ENCODE peak calls at places on chromosomes 12 and 14, in four cellular contexts. W is right atrium auricular region, C is DND-41, Y is fibroblast of the aortic adventitia. I is an unnamed sample.

GRCh38 chr14:68727315-68728078 is 65.4 kb downstream of the ZFP36L1 start:
- DNase-seq in W (no peak), C (no peak), Y (no peak), I (no peak)

GRCh38 chr12:55738113-55739024 is 4.6 kb upstream of the GDF11 start:
- DNase-seq in W (peak; percentile 88), C (peak; percentile 96), Y (peak; percentile 90), I (peak; percentile 93)

GRCh38 chr12:21828111-21828775 is 53.7 kb upstream of the KCNJ8 start:
- DNase-seq in W (no peak), C (no peak), Y (peak; percentile 45), I (no peak)

GRCh38 chr12:120115692-120116442 is 686 bp downstream of the RAB35 start:
- DNase-seq in W (no peak), C (peak; percentile 46), Y (peak; percentile 35), I (peak; percentile 73)

GRCh38 chr14:60093606-60094005 is 1.9 kb downstream of the PCNX4 start:
- DNase-seq in W (no peak), C (no peak), Y (peak; percentile 19), I (no peak)

GRCh38 chr14:89384023-89384422 is 33.0 kb downstream of the FOXN3 start:
- DNase-seq in W (no peak), C (peak; percentile 92), Y (no peak), I (peak; percentile 95)

GRCh38 chr14:48914921-48915320 is 671.3 kb downstream of the RPS29 start:
- DNase-seq in W (no peak), C (no peak), Y (no peak), I (no peak)

GRCh38 chr12:54300267-54300731 is 516 bp downstream of the NFE2 start:
- DNase-seq in W (no peak), C (no peak), Y (no peak), I (no peak)

GRCh38 chr12:109170335-109170734 is 53.9 kb downstream of the ACACB start:
- DNase-seq in W (no peak), C (no peak), Y (no peak), I (no peak)

GRCh38 chr12:109167781-109168180 is 51.4 kb downstream of the ACACB start:
- DNase-seq in W (no peak), C (no peak), Y (no peak), I (no peak)

GRCh38 chr12:109166371-109166770 is 50.0 kb downstream of the ACACB start:
- DNase-seq in W (no peak), C (no peak), Y (no peak), I (no peak)

GRCh38 chr12:109169262-109169661 is 52.9 kb downstream of the ACACB start:
- DNase-seq in W (no peak), C (no peak), Y (no peak), I (no peak)

DNA sequence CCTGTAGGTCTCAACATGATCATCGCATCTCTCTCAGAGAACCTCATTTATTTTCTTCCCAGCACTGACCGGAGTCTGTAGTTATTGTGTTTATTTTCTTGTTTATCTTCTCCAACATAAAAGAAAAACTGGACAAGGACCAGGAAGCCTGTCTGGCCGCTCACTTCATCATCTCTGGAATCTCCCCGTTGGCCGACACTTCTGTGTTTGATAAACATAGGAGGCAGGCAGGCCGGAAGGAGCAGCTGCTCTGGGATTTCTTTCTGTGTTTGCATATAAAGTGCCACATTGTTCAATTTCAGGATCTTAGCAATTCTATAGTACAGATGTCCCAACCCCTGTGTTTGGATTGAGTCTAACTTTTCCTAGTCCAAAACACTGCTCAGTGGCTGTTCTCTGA is 53.3 kb downstream of the ACACB start:
- DNase-seq in W (no peak), C (no peak), Y (no peak), I (no peak)
- H3K4me3 ChIP-seq in W (no peak overlapping the region), C (no peak overlapping the region), Y (no peak overlapping the region), I (no peak overlapping the region)

GRCh38 chr12:113234483-113234882 is 13.2 kb downstream of the TPCN1 start:
- DNase-seq in W (no peak), C (no peak), Y (no peak), I (no peak)

GRCh38 chr12:113232232-113232615 is 11.0 kb downstream of the TPCN1 start:
- DNase-seq in W (no peak), C (no peak), Y (no peak), I (no peak)

GRCh38 chr12:113233967-113234366 is 12.7 kb downstream of the TPCN1 start:
- DNase-seq in W (no peak), C (no peak), Y (no peak), I (no peak)

GRCh38 chr12:113231275-113232231 is 10.3 kb downstream of the TPCN1 start:
- DNase-seq in W (no peak), C (no peak), Y (peak; percentile 30), I (no peak)

DNA sequence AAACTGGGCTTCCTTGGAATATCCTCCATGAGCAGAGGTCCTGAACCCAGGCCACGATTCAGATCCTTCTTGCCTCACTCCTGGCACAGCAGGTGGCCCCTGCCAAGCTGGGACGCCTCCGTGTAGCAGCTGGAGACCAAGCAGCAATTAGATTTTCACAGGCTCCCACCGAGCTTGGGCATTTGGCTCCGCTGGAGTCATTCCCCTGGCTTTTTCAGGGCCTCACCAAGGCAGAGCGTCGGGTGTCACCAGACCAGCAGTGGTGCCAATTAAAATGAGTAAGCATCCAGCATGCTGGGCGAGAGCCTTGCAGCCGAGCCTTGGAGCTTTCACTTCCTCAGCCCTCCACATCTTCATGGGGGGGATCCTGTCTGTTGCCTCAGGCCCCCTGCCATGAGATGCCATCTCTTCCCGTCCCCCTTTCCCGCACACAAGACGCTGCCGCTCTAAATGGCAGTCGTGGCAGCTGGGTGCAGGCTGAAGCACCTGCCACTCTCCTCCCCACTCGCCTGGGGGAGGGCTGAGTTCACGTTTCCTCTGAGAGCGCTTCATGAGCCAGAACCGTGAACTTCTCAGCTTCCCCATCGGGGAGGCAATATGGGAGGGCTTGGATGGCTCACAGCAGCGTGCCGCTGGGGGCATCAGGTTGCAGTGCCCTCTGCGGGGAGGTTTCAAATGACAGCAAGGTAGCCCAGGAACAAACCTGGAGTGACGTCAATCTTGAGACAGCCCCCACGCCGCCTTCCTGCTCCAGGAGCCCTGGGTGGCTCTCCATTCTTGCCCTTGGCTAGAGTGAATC is 11.7 kb downstream of the TPCN1 start:
- DNase-seq in W (no peak), C (no peak), Y (peak; percentile 35), I (peak; percentile 90)
- TF ChIP-seq CTCF in W (no peak), C (no peak), Y (no peak), I (peak; percentile 29)

DNA sequence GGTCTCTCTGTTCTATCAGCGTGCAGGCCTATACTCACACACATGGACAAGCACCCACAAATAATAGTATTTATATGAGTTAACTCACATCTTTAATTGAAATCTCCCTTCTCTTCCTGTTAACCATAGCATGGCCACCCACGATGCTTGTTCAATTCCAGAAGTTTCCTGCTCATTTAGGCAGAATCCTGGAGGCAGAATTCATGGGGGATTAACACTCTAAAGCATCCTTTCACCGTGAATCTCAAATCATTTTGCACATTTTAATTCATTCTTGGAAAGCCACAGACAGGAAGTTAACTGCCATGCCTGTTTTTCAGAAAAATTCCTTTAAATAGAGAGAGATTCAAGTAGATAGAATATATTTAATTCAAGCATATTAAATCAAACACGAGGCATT is 1465.2 kb upstream of the FLRT2 start:
- DNase-seq in W (no peak), C (no peak), Y (no peak), I (no peak)
- H3K4me3 ChIP-seq in W (no peak overlapping the region), C (no peak overlapping the region), Y (no peak overlapping the region), I (no peak overlapping the region)

DNA sequence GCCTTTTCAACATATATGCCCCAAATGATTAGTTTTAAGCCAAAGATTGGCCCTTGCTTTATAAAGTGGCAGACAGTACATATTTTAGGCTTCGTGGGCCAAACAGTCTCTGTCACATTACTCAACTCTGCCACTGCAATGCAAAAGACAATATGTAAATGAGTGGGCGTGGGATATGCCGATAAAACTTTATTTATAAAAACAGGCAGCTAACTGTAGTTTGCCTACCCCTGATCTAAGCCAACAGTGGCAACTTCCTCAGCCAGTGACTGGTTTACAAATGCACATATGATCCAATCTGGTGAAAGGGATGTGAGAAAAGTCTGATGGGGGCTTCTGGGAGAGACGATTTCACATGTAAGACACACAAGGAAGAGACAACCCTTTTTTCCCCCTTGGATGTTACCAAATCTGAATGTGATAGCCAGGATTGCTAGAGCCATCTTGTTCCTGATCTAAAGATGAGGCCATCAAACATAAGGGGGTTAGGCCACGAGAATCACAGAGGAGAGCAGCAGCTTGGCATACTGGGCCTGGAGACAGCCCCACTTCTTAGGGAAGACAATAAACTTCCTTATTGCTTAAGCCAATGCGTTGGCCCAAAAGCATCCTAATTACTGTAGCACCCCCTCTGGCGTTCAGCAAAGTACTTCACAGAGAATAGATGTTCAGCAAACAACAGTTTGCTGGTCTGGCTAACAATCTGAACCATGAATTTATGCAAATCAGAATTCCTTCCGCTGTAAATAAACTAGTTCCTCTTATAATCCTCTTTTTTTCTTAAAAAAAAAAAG is 75.2 kb upstream of the TMCC3 start:
- DNase-seq in W (no peak), C (no peak), Y (peak; percentile 49), I (peak; percentile 56)
- TF ChIP-seq CTCF in W (peak; percentile 52), C (no peak), Y (peak; percentile 35), I (peak; percentile 31)

GRCh38 chr14:22597265-22597664 is 835 bp upstream of the ABHD4 start:
- DNase-seq in W (no peak), C (no peak), Y (no peak), I (no peak)
- H3K4me3 ChIP-seq in W (no peak overlapping the region), C (no peak overlapping the region), Y (no peak overlapping the region), I (no peak overlapping the region)

GRCh38 chr12:43462741-43463140 is 89.3 kb downstream of the ADAMTS20 start:
- DNase-seq in W (no peak), C (no peak), Y (no peak), I (no peak)
- TF ChIP-seq CTCF in W (no peak), C (no peak), Y (no peak), I (no peak)

DNA sequence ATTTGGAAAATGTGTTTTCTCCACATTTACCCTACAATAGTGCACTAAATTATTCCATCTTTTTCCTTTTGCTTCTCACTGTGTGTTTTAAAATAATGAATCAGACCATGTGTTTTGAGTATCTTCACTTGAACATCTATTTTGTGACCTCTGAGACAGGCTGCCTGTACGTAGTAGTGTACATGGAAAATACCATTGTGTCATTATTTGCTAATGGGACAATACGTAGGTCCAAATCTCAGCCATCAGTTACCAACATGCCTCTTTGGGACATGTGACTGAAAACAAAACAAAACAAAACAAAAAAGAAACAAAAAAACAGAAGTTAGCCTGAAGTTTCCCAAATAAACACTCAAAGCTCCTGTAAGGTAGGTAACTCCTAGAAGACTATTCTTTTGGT is 7.1 kb upstream of the MYF6 start:
- DNase-seq in W (no peak), C (no peak), Y (no peak), I (no peak)
- H3K4me3 ChIP-seq in W (no peak overlapping the region), C (no peak overlapping the region), Y (no peak overlapping the region), I (no peak overlapping the region)

GRCh38 chr12:25386823-25387134 is 136.1 kb upstream of the KRAS start:
- DNase-seq in W (no peak), C (no peak), Y (no peak), I (no peak)
- TF ChIP-seq CTCF in W (no peak), C (no peak), Y (no peak), I (no peak)

GRCh38 chr12:103839103-103839502 is 1.9 kb downstream of the NT5DC3 start:
- DNase-seq in W (no peak), C (no peak), Y (peak; percentile 29), I (no peak)
- H3K4me3 ChIP-seq in W (no peak overlapping the region), C (no peak overlapping the region), Y (no peak overlapping the region), I (no peak overlapping the region)

GRCh38 chr12:38390968-38391367 is 74.4 kb downstream of the ALG10B start:
- DNase-seq in W (no peak), C (no peak), Y (no peak), I (no peak)
- TF ChIP-seq CTCF in W (no peak), C (no peak), Y (no peak), I (no peak)

I was measured in GM12865.